ENCODE peak calls at places on chromosomes 4 and X, in six cellular contexts. W, S, M, I, B and L are unnamed samples. For H3K36me3 and H3K4me1, the result is how much of the 10 kb centered on the place peaks cover.

GRCh38 chr4:150746156-150746555 is 164.2 kb downstream of the MAB21L2 start:
- DNase-seq in W (no peak), S (no peak), M (peak), I (no peak), B (no peak), L (no peak)

GRCh38 chrX:101257448-101258259 is 33.5 kb downstream of the TAF7L start:
- DNase-seq in W (no peak), S (no peak), M (peak), I (no peak), B (no peak), L (no peak)

GRCh38 chrX:78452356-78452755 is 124.9 kb upstream of the CYSLTR1 start:
- DNase-seq in W (no peak), S (no peak), M (no peak), I (no peak), B (no peak), L (no peak)

GRCh38 chr4:111362891-111363290 is 740.0 kb upstream of the PITX2 start:
- DNase-seq in W (no peak), S (no peak), M (peak), I (no peak), B (no peak), L (peak)

GRCh38 chrX:110847334-110847733 is 51.7 kb upstream of the CHRDL1 start:
- DNase-seq in W (no peak), S (no peak), M (peak), I (no peak), B (no peak), L (peak)

GRCh38 chrX:12949927-12950656 is 24.8 kb upstream of the TMSB4X start:
- DNase-seq in W (peak), S (peak), M (peak), I (peak), B (peak), L (peak)

GRCh38 chr4:22462693-22463092 is 53.2 kb downstream of the ADGRA3 start:
- DNase-seq in W (no peak), S (no peak), M (no peak), I (no peak), B (no peak), L (no peak)

GRCh38 chr4:99847362-99847976 is 30.8 kb downstream of the DAPP1 start:
- DNase-seq in W (no peak), S (no peak), M (no peak), I (no peak), B (no peak), L (no peak)

GRCh38 chrX:115226929-115227328 is 7.0 kb downstream of the LRCH2 start:
- DNase-seq in W (no peak), S (no peak), M (peak), I (no peak), B (no peak), L (no peak)

GRCh38 chrX:63889001-63889400 is 104.0 kb upstream of the ARHGEF9 start:
- DNase-seq in W (no peak), S (no peak), M (peak), I (no peak), B (no peak), L (no peak)

GRCh38 chr4:56462157-56462556 is 5.3 kb upstream of the SRP72 start:
- DNase-seq in W (no peak), S (no peak), M (no peak), I (no peak), B (no peak), L (no peak)

GRCh38 chr4:25884040-25884788 is 21.4 kb upstream of the SEL1L3 start:
- DNase-seq in W (no peak), S (no peak), M (peak), I (no peak), B (no peak), L (no peak)

GRCh38 chr4:85952518-85952917 is 407.3 kb downstream of the MAPK10 start:
- DNase-seq in W (no peak), S (no peak), M (peak), I (no peak), B (no peak), L (no peak)

GRCh38 chr4:38935391-38936073 is 67.9 kb downstream of the FAM114A1 start:
- DNase-seq in W (no peak), S (no peak), M (peak), I (no peak), B (no peak), L (no peak)

GRCh38 chr4:101265816-101266172 is 81.5 kb downstream of the PPP3CA start:
- DNase-seq in W (no peak), S (no peak), M (no peak), I (no peak), B (no peak), L (no peak)

GRCh38 chrX:136608295-136608933 is 39.5 kb upstream of the CD40LG start:
- DNase-seq in W (no peak), S (peak), M (no peak), I (peak), B (no peak), L (peak)

GRCh38 chr4:142840516-142841123 is 5.5 kb downstream of the INPP4B start:
- DNase-seq in W (no peak), S (peak), M (peak), I (no peak), B (no peak), L (no peak)

GRCh38 chr4:113232194-113232593 is 182.7 kb downstream of the ANK2 start:
- DNase-seq in W (no peak), S (no peak), M (peak), I (no peak), B (no peak), L (no peak)

GRCh38 chr4:184310171-184310567 is 92.5 kb upstream of the ENPP6 start:
- DNase-seq in W (no peak), S (peak), M (no peak), I (no peak), B (no peak), L (no peak)

GRCh38 chr4:110231869-110232268 is 33.5 kb upstream of the ELOVL6 start:
- DNase-seq in W (no peak), S (no peak), M (no peak), I (no peak), B (no peak), L (no peak)

GRCh38 chr4:144646523-144647094 is 653 bp downstream of the HHIP start:
- DNase-seq in W (no peak), S (no peak), M (no peak), I (no peak), B (no peak), L (no peak)

GRCh38 chr4:95165926-95166524 is 382.7 kb downstream of the UNC5C start:
- DNase-seq in W (no peak), S (no peak), M (peak), I (no peak), B (peak), L (no peak)

GRCh38 chr4:18458465-18458864 is 436.9 kb upstream of the LCORL start:
- DNase-seq in W (no peak), S (no peak), M (no peak), I (no peak), B (no peak), L (no peak)

GRCh38 chrX:53685711-53686110 is 808 bp downstream of the HUWE1 start:
- DNase-seq in W (no peak), S (no peak), M (peak), I (no peak), B (no peak), L (no peak)

GRCh38 chr4:8222609-8223391 is 23.7 kb downstream of the SH3TC1 start:
- DNase-seq in W (no peak), S (no peak), M (no peak), I (no peak), B (no peak), L (no peak)

GRCh38 chr4:64068096-64068495 is 341.2 kb downstream of the TECRL start:
- DNase-seq in W (no peak), S (no peak), M (no peak), I (no peak), B (no peak), L (no peak)

GRCh38 chr4:150784305-150784704 is 202.4 kb downstream of the MAB21L2 start:
- DNase-seq in W (no peak), S (no peak), M (no peak), I (no peak), B (no peak), L (no peak)

GRCh38 chr4:7647932-7648812 is 213.4 kb upstream of the PSAPL1 start:
- DNase-seq in W (no peak), S (no peak), M (peak), I (no peak), B (no peak), L (no peak)

GRCh38 chr4:1940566-1940965 is 68.2 kb downstream of the NELFA start:
- DNase-seq in W (no peak), S (no peak), M (no peak), I (no peak), B (no peak), L (no peak)
- H3K36me3 ChIP-seq in W (under half), S (under half), M (under half), I (under half), B (under half), L (under half)

DNA sequence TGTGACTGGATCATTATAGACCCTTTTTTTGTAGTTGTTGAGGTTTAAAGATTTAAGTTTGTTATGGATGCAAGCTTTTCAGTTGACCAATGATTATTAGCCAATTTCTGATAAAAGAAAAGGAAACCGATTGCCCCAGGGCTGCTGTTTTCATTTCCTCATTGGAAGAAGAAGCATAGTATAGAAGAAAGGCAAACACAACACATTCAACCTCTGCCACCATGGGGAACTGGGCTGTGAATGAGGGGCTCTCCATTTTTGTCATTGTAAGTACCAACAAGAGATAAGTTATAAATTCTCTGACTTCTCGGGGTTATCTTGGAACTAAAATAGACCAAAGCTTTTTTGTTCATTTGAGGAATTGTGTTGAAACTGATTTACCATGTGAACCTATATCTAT is at the start of gene CYBB:
- DNase-seq in W (no peak), S (peak), M (no peak), I (no peak), B (no peak), L (no peak)
- TF ChIP-seq POLR2A in W (no peak), S (no peak), M (no peak), I (no peak), B (no peak), L (no peak)

DNA sequence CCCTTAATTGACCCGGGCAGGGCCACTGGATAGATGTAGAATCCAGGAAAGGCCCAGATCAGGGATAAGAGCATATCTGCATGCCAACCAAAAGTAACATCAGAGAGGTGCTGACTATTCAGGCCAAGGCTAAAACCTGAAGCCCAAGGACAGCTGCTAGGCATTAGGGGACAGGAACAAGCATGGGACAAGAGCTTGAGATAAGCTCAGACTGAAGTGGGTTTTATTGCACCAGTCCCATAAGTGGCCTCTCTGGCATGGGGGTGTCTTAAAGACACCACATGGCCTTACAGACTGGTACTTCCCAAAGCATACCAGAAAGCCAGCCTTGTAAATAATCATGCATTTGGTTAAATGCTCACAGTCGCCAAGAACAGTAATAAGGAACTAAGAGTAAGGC is 376.1 kb downstream of the FBXW7 start:
- DNase-seq in W (no peak), S (no peak), M (no peak), I (no peak), B (no peak), L (no peak)
- H3K4me1 ChIP-seq in W (under half), S (under half), M (under half), I (under half), B (under half), L (under half)

GRCh38 chrX:40757058-40757457 is 21.7 kb upstream of the MED14 start:
- DNase-seq in W (no peak), S (no peak), M (no peak), I (no peak), B (no peak), L (no peak)
- H3K36me3 ChIP-seq in W (under half), S (under half), M (under half), I (under half), B (under half), L (under half)